ENCODE peak calls at places on chromosome 15, in eight cellular contexts. Z is RPMI7951; A is caudate nucleus; I is esophagus squamous epithelium; Y is Karpas-422; X is CD8-positive, alpha-beta memory T cell; J is NCI-H69; L is AG08395. D is an unnamed sample.

GRCh38 chr15:42148808-42149492 is 7.5 kb downstream of the PLA2G4F start:
- DNase-seq in J (no peak), A (no peak), Y (no peak), X (no peak), Z (no peak), I (no peak), L (no peak), D (no peak)

GRCh38 chr15:31488437-31489204 is 162.0 kb downstream of the KLF13 start:
- DNase-seq in Z (peak; percentile 88), X (no peak), J (peak; percentile 90), I (no peak), Y (peak; percentile 87), L (peak; percentile 96), A (peak; percentile 19), D (peak; percentile 29)

GRCh38 chr15:90648137-90649070 is 68.7 kb upstream of the BLM start:
- DNase-seq in J (peak; percentile 65), I (peak; percentile 19), Y (peak; percentile 92), A (no peak), X (peak; percentile 35), L (peak; percentile 67), Z (peak; percentile 92), D (peak; percentile 55)

GRCh38 chr15:88974392-88974791 is 61.2 kb upstream of the MFGE8 start:
- DNase-seq in Y (no peak), J (no peak), L (no peak), X (no peak), A (no peak), I (no peak), Z (no peak), D (no peak)

GRCh38 chr15:40743921-40744809 is 10.9 kb downstream of the RMDN3 start:
- DNase-seq in Z (peak; percentile 68), L (peak; percentile 77), X (peak; percentile 63), Y (peak; percentile 53), I (no peak), J (no peak), A (no peak), D (peak; percentile 69)

GRCh38 chr15:57245130-57245529 is 131.2 kb upstream of the CGNL1 start:
- DNase-seq in L (no peak), J (peak; percentile 55), I (no peak), A (no peak), X (no peak), Y (no peak), Z (peak; percentile 24), D (no peak)

GRCh38 chr15:47300035-47300434 is 417.3 kb upstream of the SEMA6D start:
- DNase-seq in Y (no peak), J (peak; percentile 78), Z (no peak), I (no peak), A (no peak), L (no peak), X (no peak), D (no peak)

GRCh38 chr15:78056714-78057269 is 20.7 kb downstream of the TBC1D2B start:
- DNase-seq in Y (peak; percentile 85), X (no peak), I (no peak), A (no peak), L (no peak), Z (peak; percentile 37), J (peak; percentile 37), D (no peak)